ENCODE peak calls at places on chromosomes 1 and 21, in six cellular contexts. L is T-cell, T is NCI-H345, K is left cardiac atrium, S is RWPE2, Z is aorta. E is an unnamed sample.

GRCh38 chr1:231353086-231353485 is 15.0 kb downstream of the SPRTN start:
- DNase-seq in L (no peak), T (no peak), K (no peak), S (no peak), Z (no peak), E (no peak)

GRCh38 chr21:23936224-23936623 is 1671.1 kb downstream of the MRPL39 start:
- DNase-seq in L (no peak), T (peak), K (no peak), S (no peak), Z (no peak), E (no peak)

GRCh38 chr1:158149175-158149574 is 31.5 kb upstream of the CD1D start:
- DNase-seq in L (no peak), T (no peak), K (peak), S (no peak), Z (no peak), E (no peak)

GRCh38 chr1:39006287-39006686 is 15.2 kb downstream of the AKIRIN1 start:
- DNase-seq in L (no peak), T (no peak), K (no peak), S (no peak), Z (no peak), E (no peak)

GRCh38 chr1:25675729-25676476 is 59.3 kb downstream of the MAN1C1 start:
- DNase-seq in L (peak), T (no peak), K (no peak), S (no peak), Z (no peak), E (peak)

GRCh38 chr1:91731815-91732214 is 154.1 kb downstream of the TGFBR3 start:
- DNase-seq in L (peak), T (no peak), K (no peak), S (no peak), Z (no peak), E (peak)

GRCh38 chr21:21109736-21110135 is 111.5 kb downstream of the NCAM2 start:
- DNase-seq in L (no peak), T (no peak), K (no peak), S (no peak), Z (no peak), E (no peak)

GRCh38 chr1:168535536-168535935 is 8.3 kb downstream of the XCL2 start:
- DNase-seq in L (no peak), T (no peak), K (no peak), S (no peak), Z (no peak), E (no peak)

GRCh38 chr1:151312439-151313225 is 14.6 kb downstream of the PI4KB start:
- DNase-seq in L (no peak), T (no peak), K (no peak), S (no peak), Z (no peak), E (no peak)

GRCh38 chr21:39149008-39149407 is 34.2 kb downstream of the PSMG1 start:
- DNase-seq in L (no peak), T (no peak), K (no peak), S (no peak), Z (no peak), E (no peak)

GRCh38 chr1:110581637-110582036 is 24.5 kb downstream of the KCNA2 start:
- DNase-seq in L (no peak), T (no peak), K (no peak), S (no peak), Z (no peak), E (no peak)

GRCh38 chr1:58755468-58755872 is 28.4 kb downstream of the JUN start:
- DNase-seq in L (peak), T (no peak), K (peak), S (peak), Z (peak), E (peak)

GRCh38 chr1:60376196-60376595 is 302.6 kb upstream of the C1orf87 start:
- DNase-seq in L (no peak), T (no peak), K (no peak), S (no peak), Z (no peak), E (no peak)

GRCh38 chr1:167934407-167935251 is 1.9 kb upstream of the DCAF6 start:
- DNase-seq in L (no peak), T (peak), K (no peak), S (no peak), Z (no peak), E (no peak)

GRCh38 chr1:227357229-227358078 is 39.2 kb upstream of the CDC42BPA start:
- DNase-seq in L (no peak), T (no peak), K (peak), S (peak), Z (peak), E (no peak)

GRCh38 chr1:68293122-68293521 is 60.8 kb upstream of the WLS start:
- DNase-seq in L (no peak), T (no peak), K (no peak), S (no peak), Z (no peak), E (no peak)

GRCh38 chr1:229368347-229368746 is 25.5 kb upstream of the CCSAP start:
- DNase-seq in L (no peak), T (no peak), K (no peak), S (no peak), Z (no peak), E (no peak)

GRCh38 chr1:184036517-184036949 is 995 bp downstream of the COLGALT2 start:
- DNase-seq in L (no peak), T (peak), K (peak), S (no peak), Z (no peak), E (no peak)

E was measured in effector memory CD4-positive, alpha-beta T cell.